ENCODE peak calls at places on chromosomes 5 and 9, in four cellular contexts. Y is K562, C is H9, A is A549. U is an unnamed sample.
A peak's percentile ranks its signal among the peaks of the same experiment; 100 is the strongest.

GRCh38 chr5:90096415-90097081 is 313.0 kb downstream of the CETN3 start:
- DNase-seq in Y (peak; percentile 9), C (no peak), A (peak; percentile 5), U (no peak)

GRCh38 chr5:128965638-128966302 is 482 bp downstream of the SLC27A6 start:
- DNase-seq in Y (no peak), C (peak; percentile 44), A (no peak), U (no peak)

GRCh38 chr9:13750061-13750460 is 470.6 kb upstream of the MPDZ start:
- DNase-seq in Y (no peak), C (no peak), A (no peak), U (no peak)

GRCh38 chr9:126058631-126059030 is 268.0 kb upstream of the MVB12B start:
- DNase-seq in Y (no peak), C (no peak), A (no peak), U (no peak)

GRCh38 chr5:18772475-18772874 is 1138.2 kb downstream of the TAF11L14 start:
- DNase-seq in Y (no peak), C (no peak), A (peak; percentile 3), U (no peak)

GRCh38 chr5:7018144-7018543 is 304.9 kb downstream of the TENT4A start:
- DNase-seq in Y (no peak), C (no peak), A (no peak), U (no peak)

GRCh38 chr5:83044941-83045340 is 32.3 kb downstream of the TMEM167A start:
- DNase-seq in Y (no peak), C (no peak), A (no peak), U (no peak)

GRCh38 chr5:113692466-113693204 is 179.1 kb downstream of the YTHDC2 start:
- DNase-seq in Y (no peak), C (no peak), A (no peak), U (no peak)

GRCh38 chr9:4508907-4509589 is 18.8 kb downstream of the SLC1A1 start:
- DNase-seq in Y (no peak), C (no peak), A (no peak), U (no peak)

GRCh38 chr5:179777456-179777855 is 16.3 kb upstream of the LTC4S start:
- DNase-seq in Y (no peak), C (no peak), A (no peak), U (no peak)

GRCh38 chr5:178465228-178465860 is 124.8 kb downstream of the COL23A1 start:
- DNase-seq in Y (no peak), C (no peak), A (no peak), U (no peak)

GRCh38 chr9:106860731-106861584 is 2.0 kb upstream of the ZNF462 start:
- DNase-seq in Y (no peak), C (peak; percentile 55), A (no peak), U (no peak)

GRCh38 chr5:139677404-139678282 is 29.5 kb downstream of the CXXC5 start:
- DNase-seq in Y (peak; percentile 36), C (no peak), A (no peak), U (no peak)

GRCh38 chr5:81046041-81046440 is 85.9 kb downstream of the RASGRF2 start:
- DNase-seq in Y (no peak), C (no peak), A (no peak), U (no peak)

GRCh38 chr5:127562252-127562651 is 44.8 kb downstream of the PRRC1 start:
- DNase-seq in Y (no peak), C (peak; percentile 49), A (no peak), U (peak; percentile 9)

GRCh38 chr5:38616061-38616460 is 59.6 kb upstream of the LIFR start:
- DNase-seq in Y (no peak), C (no peak), A (no peak), U (no peak)

GRCh38 chr5:138975098-138975847 is 100.1 kb upstream of the LRRTM2 start:
- DNase-seq in Y (no peak), C (no peak), A (no peak), U (no peak)

GRCh38 chr5:69238760-69239251 is 4.1 kb downstream of the CDK7 start:
- DNase-seq in Y (no peak), C (no peak), A (peak; percentile 57), U (no peak)

GRCh38 chr9:112554516-112554915 is 67.9 kb downstream of the KIAA1958 start:
- DNase-seq in Y (no peak), C (no peak), A (no peak), U (no peak)

GRCh38 chr9:37273595-37273994 is 148.9 kb upstream of the GRHPR start:
- DNase-seq in Y (no peak), C (no peak), A (no peak), U (no peak)

GRCh38 chr9:126701820-126702500 is 88.2 kb downstream of the LMX1B start:
- DNase-seq in Y (no peak), C (peak; percentile 22), A (no peak), U (no peak)

DNA sequence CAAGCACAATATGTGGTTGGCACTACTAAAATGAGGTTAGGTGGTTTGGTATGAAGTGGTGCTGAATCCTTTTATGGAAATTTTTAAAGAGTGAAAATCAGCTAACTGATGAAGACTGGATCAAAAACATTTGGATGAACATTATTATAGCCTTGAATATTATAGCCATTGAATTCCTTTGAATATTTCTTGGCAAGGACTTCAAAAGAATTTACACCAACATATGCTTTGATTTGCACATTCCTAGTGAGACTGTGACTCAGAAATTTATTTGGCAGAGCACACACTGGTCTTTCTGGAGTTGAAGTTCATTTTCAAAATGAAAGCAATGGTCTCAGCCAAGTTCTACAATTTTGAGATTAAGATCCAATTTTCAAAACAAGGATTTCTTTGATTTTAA is 318.4 kb downstream of the CHSY3 start:
- DNase-seq in Y (no peak), C (no peak), A (no peak), U (no peak)
- H3K4me2 ChIP-seq in Y (no peak overlapping the region), C (no peak overlapping the region), A (no peak overlapping the region), U (no peak overlapping the region)

GRCh38 chr5:146893991-146894390 is 15.4 kb upstream of the PPP2R2B start:
- DNase-seq in Y (no peak), C (no peak), A (no peak), U (no peak)
- H3K4me2 ChIP-seq in Y (no peak overlapping the region), C (no peak overlapping the region), A (no peak overlapping the region), U (no peak overlapping the region)

GRCh38 chr5:134437340-134438267 is 25.9 kb upstream of the CDKN2AIPNL start:
- DNase-seq in Y (peak; percentile 85), C (no peak), A (no peak), U (no peak)
- H3K4me2 ChIP-seq in Y (peak overlapping the region; percentile 48), C (no peak overlapping the region), A (peak overlapping the region; percentile 53), U (no peak overlapping the region)

GRCh38 chr5:160108124-160108523 is 11.1 kb downstream of the PWWP2A start:
- DNase-seq in Y (no peak), C (no peak), A (no peak), U (no peak)

GRCh38 chr5:160105686-160106085 is 13.6 kb downstream of the PWWP2A start:
- DNase-seq in Y (no peak), C (no peak), A (no peak), U (peak; percentile 72)
- H3K4me2 ChIP-seq in Y (no peak overlapping the region), C (no peak overlapping the region), A (no peak overlapping the region), U (peak overlapping the region; percentile 33)

GRCh38 chr9:136132500-136133050 is 13.9 kb upstream of the TMEM250 start:
- DNase-seq in Y (no peak), C (no peak), A (no peak), U (no peak)
- H3K4me2 ChIP-seq in Y (no peak overlapping the region), C (peak overlapping the region; percentile 10), A (peak overlapping the region; percentile 93), U (no peak overlapping the region)

DNA sequence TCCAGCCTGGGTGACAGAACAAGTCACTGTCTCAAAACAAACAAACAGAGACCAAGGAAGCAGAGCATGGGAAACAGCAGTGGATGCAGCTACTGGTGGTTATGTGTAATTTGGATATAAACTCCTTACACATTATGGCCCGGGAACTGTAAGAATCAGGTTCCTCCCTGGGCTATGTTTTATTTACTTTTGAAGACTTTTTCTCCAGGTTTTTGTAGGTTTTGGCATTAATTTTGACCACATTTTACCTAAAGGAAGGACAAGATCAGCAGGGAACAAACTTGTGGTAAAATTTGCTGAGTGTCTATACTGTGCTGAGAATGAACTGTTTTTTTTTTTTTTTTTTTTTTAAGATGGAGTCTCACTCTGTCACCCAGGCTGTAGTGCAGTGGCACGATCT is 8.4 kb downstream of the KIF2A start:
- DNase-seq in Y (no peak), C (no peak), A (no peak), U (no peak)
- H3K4me2 ChIP-seq in Y (no peak overlapping the region), C (no peak overlapping the region), A (no peak overlapping the region), U (no peak overlapping the region)

DNA sequence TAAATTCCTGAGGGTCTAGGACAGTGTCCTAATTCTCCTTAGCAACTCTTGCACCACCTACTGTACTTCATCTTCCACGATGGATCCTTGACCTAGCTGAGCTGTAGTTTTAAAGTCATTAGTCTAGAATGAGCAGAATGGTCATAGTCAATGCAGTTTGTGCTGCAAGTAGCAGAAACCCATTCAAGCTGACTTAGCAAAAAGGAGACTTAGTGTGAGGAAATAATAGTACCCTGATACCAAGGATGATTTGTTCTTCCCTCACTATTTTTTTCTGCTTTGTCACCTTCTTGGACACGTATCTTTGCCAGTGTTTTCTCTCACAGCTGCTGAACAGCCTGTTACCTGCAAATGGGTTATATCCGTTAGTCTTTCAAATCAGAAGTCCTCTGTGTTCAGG is 5.3 kb downstream of the MFAP3 start:
- DNase-seq in Y (no peak), C (no peak), A (no peak), U (no peak)
- H3K4me2 ChIP-seq in Y (no peak overlapping the region), C (no peak overlapping the region), A (no peak overlapping the region), U (no peak overlapping the region)

DNA sequence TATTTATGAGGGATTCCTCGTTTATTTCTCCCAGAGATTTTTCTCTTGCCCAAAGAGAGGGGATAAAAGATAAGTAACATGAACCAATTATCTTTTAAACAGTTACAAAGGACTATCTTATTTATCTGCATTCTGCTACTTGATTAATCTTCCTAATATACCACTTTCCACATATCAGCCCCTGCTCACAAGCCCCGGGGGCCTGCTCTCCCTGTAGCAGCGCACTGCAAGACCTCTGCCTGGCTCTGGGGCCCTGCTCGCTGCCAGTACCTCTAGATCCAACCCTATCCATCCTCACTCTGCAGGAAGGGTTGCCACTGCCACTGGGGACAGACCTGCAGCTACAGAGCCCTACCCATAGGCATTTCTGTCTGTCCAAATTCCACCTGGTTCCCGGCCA is 75.3 kb downstream of the MED27 start:
- DNase-seq in Y (no peak), C (no peak), A (no peak), U (no peak)
- H3K4me2 ChIP-seq in Y (no peak overlapping the region), C (no peak overlapping the region), A (no peak overlapping the region), U (no peak overlapping the region)

DNA sequence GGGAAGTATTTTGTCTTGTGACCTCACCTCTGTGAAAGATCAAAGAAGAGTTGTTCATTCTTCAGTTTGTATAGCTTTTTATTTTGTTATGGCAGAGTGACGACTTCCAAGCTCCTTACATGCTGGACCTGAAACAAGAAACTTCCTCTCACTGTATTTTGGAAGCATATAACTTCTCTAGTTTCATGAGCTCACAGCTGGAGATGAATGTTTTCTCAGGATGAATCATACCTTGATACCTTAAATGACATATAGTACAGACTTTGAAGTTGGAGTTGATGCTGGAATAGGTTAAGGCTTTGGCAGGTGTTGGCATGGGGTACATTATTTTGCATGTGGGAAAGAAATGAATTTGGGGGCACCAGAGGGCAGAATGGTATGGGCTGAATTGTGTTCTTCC is 112.5 kb downstream of the SLC25A46 start:
- DNase-seq in Y (no peak), C (no peak), A (no peak), U (no peak)
- H3K4me2 ChIP-seq in Y (no peak overlapping the region), C (no peak overlapping the region), A (no peak overlapping the region), U (peak overlapping the region; percentile 43)

GRCh38 chr5:95615164-95615467 is 4.8 kb upstream of the GPR150 start:
- DNase-seq in Y (no peak), C (no peak), A (no peak), U (no peak)
- H3K4me2 ChIP-seq in Y (no peak overlapping the region), C (no peak overlapping the region), A (no peak overlapping the region), U (no peak overlapping the region)

U was measured in OCI-LY7.